ENCODE peak calls at places on chromosomes 6 and 20, in eight cellular contexts. K, F, M, Y, W, Z, S and D are unnamed samples.

GRCh38 chr6:105799051-105799450 is 287.1 kb upstream of the PRDM1 start:
- DNase-seq in W (no peak), F (peak), Z (no peak), K (no peak), M (no peak), Y (no peak), S (no peak), D (no peak)

GRCh38 chr6:20631525-20631924 is 97.3 kb downstream of the CDKAL1 start:
- DNase-seq in K (no peak), Y (no peak), W (no peak), F (no peak), Z (no peak), M (peak), S (no peak), D (no peak)

GRCh38 chr6:146814148-146814750 is 215.5 kb downstream of the ADGB start:
- DNase-seq in M (no peak), K (no peak), W (no peak), Y (no peak), F (no peak), S (no peak), Z (no peak), D (peak)

GRCh38 chr20:38168791-38169589 is 3.9 kb upstream of the TGM2 start:
- DNase-seq in F (no peak), S (no peak), Y (peak), W (no peak), K (no peak), M (no peak), Z (no peak), D (no peak)

GRCh38 chr6:6772751-6773150 is 184.2 kb downstream of the LY86 start:
- DNase-seq in Y (no peak), M (no peak), Z (no peak), K (no peak), F (peak), W (peak), S (peak), D (peak)

GRCh38 chr6:19715166-19715558 is 122.0 kb upstream of the ID4 start:
- DNase-seq in K (no peak), Z (no peak), F (no peak), Y (no peak), M (no peak), W (peak), S (no peak), D (no peak)

GRCh38 chr6:101883398-101883975 is 490.0 kb downstream of the GRIK2 start:
- DNase-seq in F (no peak), K (no peak), W (no peak), Y (no peak), Z (no peak), M (peak), S (no peak), D (peak)

GRCh38 chr20:46970937-46971630 is 76.4 kb downstream of the EYA2 start:
- DNase-seq in W (peak), M (peak), F (peak), S (no peak), K (no peak), Z (no peak), Y (no peak), D (peak)

GRCh38 chr20:57007171-57007540 is 259.3 kb downstream of the BMP7 start:
- DNase-seq in K (no peak), Y (no peak), Z (no peak), F (no peak), M (no peak), W (no peak), S (no peak), D (no peak)

GRCh38 chr6:32906539-32906938 is 34.3 kb downstream of the HLA-DMB start:
- DNase-seq in W (no peak), Z (no peak), Y (no peak), K (no peak), S (no peak), M (peak), F (no peak), D (no peak)

GRCh38 chr20:40778894-40779496 is 90.0 kb upstream of the MAFB start:
- DNase-seq in Z (no peak), K (no peak), S (no peak), Y (no peak), F (no peak), W (no peak), M (no peak), D (no peak)

GRCh38 chr20:1830240-1830639 is 65.0 kb upstream of the SIRPA start:
- DNase-seq in S (peak), K (peak), W (no peak), Y (no peak), Z (no peak), F (peak), M (peak), D (peak)

GRCh38 chr6:6923605-6924004 is 184.2 kb upstream of the RREB1 start:
- DNase-seq in Z (no peak), F (no peak), K (no peak), S (no peak), W (no peak), Y (no peak), M (no peak), D (no peak)

GRCh38 chr20:11882651-11883050 is 35.0 kb upstream of the BTBD3 start:
- DNase-seq in Z (no peak), Y (no peak), S (no peak), M (no peak), F (no peak), W (no peak), K (no peak), D (no peak)

GRCh38 chr20:58661298-58662141 is 10.4 kb downstream of the STX16 start:
- DNase-seq in K (no peak), M (no peak), F (no peak), Y (no peak), W (no peak), Z (no peak), S (no peak), D (no peak)

GRCh38 chr20:61127311-61128044 is 124.6 kb upstream of the CDH4 start:
- DNase-seq in M (peak), F (no peak), K (no peak), W (no peak), Y (peak), Z (no peak), S (no peak), D (no peak)

GRCh38 chr20:22984611-22985010 is 50.5 kb upstream of the SSTR4 start:
- DNase-seq in Y (no peak), S (no peak), Z (no peak), F (no peak), W (no peak), M (no peak), K (no peak), D (no peak)

GRCh38 chr6:18246205-18246604 is 18.1 kb downstream of the DEK start:
- DNase-seq in W (no peak), M (no peak), F (no peak), Y (no peak), Z (no peak), S (no peak), K (no peak), D (no peak)

GRCh38 chr6:129661478-129662405 is 48.2 kb downstream of the ARHGAP18 start:
- DNase-seq in K (no peak), S (no peak), M (no peak), Z (no peak), F (peak), Y (no peak), W (no peak), D (no peak)

GRCh38 chr6:10882654-10883053 is 813 bp upstream of the GCM2 start:
- DNase-seq in Z (no peak), M (no peak), F (no peak), S (no peak), Y (no peak), K (no peak), W (peak), D (peak)

GRCh38 chr6:40341726-40342125 is 245.4 kb downstream of the LRFN2 start:
- DNase-seq in Z (no peak), S (no peak), W (no peak), M (no peak), Y (no peak), F (no peak), K (no peak), D (no peak)

GRCh38 chr20:53706511-53707031 is 112.9 kb upstream of the ZNF217 start:
- DNase-seq in F (no peak), S (no peak), W (peak), Y (no peak), K (no peak), M (peak), Z (no peak), D (no peak)

GRCh38 chr20:20480689-20481088 is 112.8 kb downstream of the INSM1 start:
- DNase-seq in S (no peak), Z (no peak), F (no peak), W (no peak), Y (no peak), K (no peak), M (peak), D (peak)

GRCh38 chr6:71523548-71523947 is 234.9 kb downstream of the OGFRL1 start:
- DNase-seq in W (no peak), F (no peak), S (no peak), M (no peak), Z (no peak), K (no peak), Y (no peak), D (no peak)

GRCh38 chr6:112188906-112189305 is 65.5 kb downstream of the LAMA4 start:
- DNase-seq in K (no peak), M (peak), F (no peak), W (no peak), Y (no peak), Z (no peak), S (no peak), D (no peak)

GRCh38 chr20:16740365-16741072 is 7.6 kb upstream of the OTOR start:
- DNase-seq in F (no peak), W (no peak), Z (no peak), Y (no peak), K (no peak), M (no peak), S (no peak), D (no peak)
- H3K27ac ChIP-seq in F (no peak), W (no peak), Z (no peak), Y (no peak), K (no peak), M (no peak), S (no peak), D (no peak)

DNA sequence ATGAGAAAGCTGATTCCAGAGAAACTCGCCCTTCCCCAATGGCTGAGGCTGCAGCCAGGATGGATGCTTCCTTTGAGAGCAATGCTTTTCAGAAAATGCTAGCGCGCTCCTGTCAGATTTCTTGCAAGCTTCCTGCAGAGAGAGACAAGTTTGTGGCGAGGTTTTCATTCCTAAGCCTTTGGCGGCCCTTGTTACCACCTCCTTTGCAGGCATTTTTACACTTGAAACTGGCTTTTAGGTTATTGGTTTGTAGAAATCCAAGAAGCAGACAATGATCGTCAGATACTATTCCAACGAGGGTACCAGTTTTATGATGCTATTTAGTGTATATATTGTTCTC is 1.1 kb downstream of the FNDC1 start:
- DNase-seq in K (no peak), F (no peak), M (no peak), S (no peak), Z (no peak), Y (no peak), W (no peak), D (no peak)
- H3K4me3 ChIP-seq in K (no peak), F (no peak), M (peak), S (no peak), Z (peak), Y (no peak), W (peak), D (peak)

DNA sequence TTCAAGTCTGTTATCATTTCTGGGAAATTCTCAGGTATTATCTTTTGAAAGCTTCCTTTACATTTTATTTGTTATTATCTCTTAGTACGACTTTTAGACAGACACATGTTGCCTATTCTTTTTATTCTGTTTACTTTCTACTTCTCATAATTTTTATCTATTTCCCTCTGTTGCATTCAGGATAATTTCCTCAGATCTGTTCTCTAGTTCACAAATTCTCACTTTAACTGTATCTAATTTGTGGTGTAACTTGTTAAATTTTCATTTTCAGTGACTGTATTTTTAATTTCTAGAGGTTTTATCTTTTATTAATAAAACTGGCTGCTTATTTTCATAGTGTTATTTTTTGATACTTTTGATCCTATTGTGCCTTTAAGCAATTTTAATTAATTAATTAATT is 16.0 kb downstream of the ATRN start:
- DNase-seq in K (no peak), Z (no peak), W (no peak), Y (no peak), M (no peak), S (no peak), F (no peak), D (no peak)
- H3K27ac ChIP-seq in K (no peak), Z (no peak), W (no peak), Y (no peak), M (no peak), S (no peak), F (no peak), D (no peak)

DNA sequence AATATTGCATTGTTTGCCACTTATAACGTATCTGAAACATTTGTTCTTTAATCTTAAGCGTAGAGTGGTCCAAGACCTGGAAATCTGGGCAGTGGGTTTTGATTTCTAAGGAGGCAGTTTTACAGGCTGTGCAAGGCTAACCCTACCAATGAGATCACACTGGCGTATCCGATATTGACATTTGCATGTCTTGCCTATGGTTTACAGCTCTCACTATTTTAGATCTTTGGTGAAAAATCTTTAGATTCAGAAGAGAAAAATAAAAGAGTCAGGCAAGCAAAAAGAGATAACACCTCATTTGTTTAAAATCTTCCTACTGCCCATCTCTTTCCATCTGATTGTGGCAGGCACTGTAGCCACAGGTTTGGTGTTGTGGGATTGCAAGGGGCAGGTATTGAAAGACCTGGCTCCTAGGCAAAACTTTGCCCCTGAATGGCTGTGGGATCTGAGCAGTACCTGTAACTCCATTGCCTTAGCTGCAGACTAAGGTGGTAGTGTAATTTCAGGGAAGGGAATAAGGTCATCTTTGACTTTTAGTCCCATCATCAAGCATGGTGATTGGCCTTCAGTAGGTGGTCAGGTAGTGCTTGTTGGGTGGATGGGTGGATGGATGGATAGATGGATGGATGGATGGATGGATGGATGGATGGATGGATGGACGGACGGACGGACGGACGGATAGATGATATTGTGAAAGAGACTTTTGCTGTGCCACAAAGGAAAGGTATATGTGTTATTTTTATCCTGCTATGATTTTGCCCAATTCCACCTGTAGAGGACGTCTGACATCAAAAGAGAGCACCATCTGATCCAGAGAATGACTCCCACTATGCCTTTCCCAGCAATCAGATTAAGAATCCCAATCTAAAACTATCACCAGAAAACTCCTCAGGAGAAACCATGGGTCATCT is 1.9 kb downstream of the TNFAIP3 start:
- DNase-seq in Y (no peak), M (no peak), F (no peak), Z (no peak), S (no peak), K (no peak), W (no peak), D (no peak)
- H3K4me3 ChIP-seq in Y (peak), M (peak), F (peak), Z (peak), S (no peak), K (peak), W (peak), D (peak)

GRCh38 chr6:121848523-121849255 is 413.2 kb downstream of the GJA1 start:
- DNase-seq in Y (no peak), W (no peak), S (no peak), M (no peak), K (no peak), F (no peak), Z (no peak), D (no peak)
- H3K27ac ChIP-seq in Y (no peak), W (peak), S (no peak), M (no peak), K (no peak), F (no peak), Z (peak), D (no peak)

GRCh38 chr6:109977791-109978173 is 329 bp upstream of the GPR6 start:
- DNase-seq in K (no peak), Y (no peak), M (no peak), S (no peak), W (peak), Z (no peak), F (no peak), D (peak)

GRCh38 chr6:109979033-109979921 is 1.2 kb downstream of the GPR6 start:
- DNase-seq in F (no peak), W (peak), S (peak), Y (peak), K (no peak), Z (no peak), M (no peak), D (peak)

GRCh38 chr6:109978174-109979032 is at the start of gene GPR6:
- DNase-seq in W (peak), S (peak), M (peak), Y (peak), Z (no peak), K (peak), F (peak), D (peak)
- H3K4me3 ChIP-seq in W (peak), S (no peak), M (no peak), Y (no peak), Z (no peak), K (no peak), F (peak), D (peak)

DNA sequence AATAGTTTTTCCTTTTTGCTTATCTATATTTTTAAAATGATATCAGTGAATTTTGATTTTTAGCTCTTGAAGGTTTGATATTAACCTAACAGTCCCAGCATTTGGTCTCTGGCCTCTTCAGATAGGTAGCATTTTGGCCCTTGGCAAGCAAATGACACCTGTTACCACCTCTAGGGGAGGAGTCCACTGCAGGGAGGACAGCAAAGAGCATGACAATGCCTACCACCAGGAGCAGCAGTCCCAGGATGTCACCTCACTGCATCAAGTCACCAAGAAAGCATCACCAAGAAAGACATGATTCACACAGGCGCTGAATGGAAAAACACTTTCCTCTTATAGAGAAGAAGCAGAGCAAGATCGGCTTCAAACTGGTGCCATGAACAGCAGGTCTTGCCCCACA is 224.3 kb downstream of the UBE3D start:
- DNase-seq in M (no peak), Y (no peak), K (no peak), S (no peak), Z (no peak), F (no peak), W (no peak), D (no peak)
- H3K27ac ChIP-seq in M (no peak), Y (no peak), K (no peak), S (no peak), Z (no peak), F (no peak), W (no peak), D (no peak)

GRCh38 chr6:44060622-44061374 is 66.5 kb downstream of the MRPL14 start:
- DNase-seq in F (no peak), K (no peak), S (no peak), W (no peak), Z (no peak), M (no peak), Y (no peak), D (no peak)
- H3K4me3 ChIP-seq in F (no peak), K (no peak), S (no peak), W (no peak), Z (no peak), M (no peak), Y (no peak), D (no peak)